ENCODE peak calls at places on chromosome 12, in four cellular contexts. D is IMR-90, P is H9, L is GM12878. R is an unnamed sample.

GRCh38 chr12:95440401-95440800 is 33.6 kb upstream of the METAP2 start:
- DNase-seq in D (peak; percentile 67), P (no peak), L (no peak), R (peak; percentile 92)

GRCh38 chr12:13211859-13212664 is 15.5 kb downstream of the EMP1 start:
- DNase-seq in D (peak; percentile 71), P (peak; percentile 71), L (no peak), R (peak; percentile 92)

GRCh38 chr12:88615490-88615889 is 35.2 kb upstream of the KITLG start:
- DNase-seq in D (peak; percentile 50), P (no peak), L (no peak), R (no peak)

GRCh38 chr12:89692442-89692841 is 16.2 kb downstream of the ATP2B1 start:
- DNase-seq in D (no peak), P (no peak), L (no peak), R (no peak)

GRCh38 chr12:32671930-32672785 is 6.9 kb upstream of the DNM1L start:
- DNase-seq in D (peak; percentile 83), P (peak; percentile 59), L (no peak), R (peak; percentile 75)

GRCh38 chr12:101745481-101745880 is 6.2 kb upstream of the SYCP3 start:
- DNase-seq in D (no peak), P (no peak), L (no peak), R (no peak)

GRCh38 chr12:101713930-101714329 is 16.5 kb downstream of the CHPT1 start:
- DNase-seq in D (no peak), P (no peak), L (no peak), R (no peak)

GRCh38 chr12:83378186-83378727 is 691.6 kb downstream of the TMTC2 start:
- DNase-seq in D (no peak), P (peak; percentile 27), L (no peak), R (no peak)

GRCh38 chr12:68451261-68452091 is 119.3 kb upstream of the MDM1 start:
- DNase-seq in D (peak; percentile 89), P (no peak), L (peak; percentile 88), R (no peak)

GRCh38 chr12:108633534-108634224 is at the start of gene SELPLG:
- DNase-seq in D (no peak), P (peak; percentile 30), L (peak; percentile 99), R (peak; percentile 95)

GRCh38 chr12:126159139-126159538 is 1093.9 kb downstream of the AACS start:
- DNase-seq in D (no peak), P (no peak), L (no peak), R (no peak)

GRCh38 chr12:57896437-57897201 is 44.7 kb upstream of the ATP23 start:
- DNase-seq in D (peak; percentile 64), P (peak; percentile 81), L (no peak), R (no peak)

GRCh38 chr12:94593822-94594442 is 56.4 kb downstream of the TMCC3 start:
- DNase-seq in D (no peak), P (no peak), L (peak; percentile 15), R (no peak)

GRCh38 chr12:120855823-120856589 is 48.2 kb downstream of the SPPL3 start:
- DNase-seq in D (no peak), P (no peak), L (no peak), R (no peak)

GRCh38 chr12:79347852-79348251 is 342.9 kb downstream of the PAWR start:
- DNase-seq in D (no peak), P (no peak), L (no peak), R (no peak)

GRCh38 chr12:108722992-108723766 is 8.1 kb downstream of the CORO1C start:
- DNase-seq in D (peak; percentile 95), P (no peak), L (no peak), R (no peak)

GRCh38 chr12:131608740-131609665 is 101.9 kb upstream of the SFSWAP start:
- DNase-seq in D (peak; percentile 7), P (peak; percentile 87), L (no peak), R (peak; percentile 82)

GRCh38 chr12:120884644-120885043 is 19.5 kb downstream of the SPPL3 start:
- DNase-seq in D (no peak), P (no peak), L (no peak), R (no peak)

GRCh38 chr12:28603801-28604200 is 413.5 kb downstream of the CCDC91 start:
- DNase-seq in D (no peak), P (no peak), L (no peak), R (no peak)

GRCh38 chr12:126588586-126589249 is 1523.5 kb downstream of the AACS start:
- DNase-seq in D (no peak), P (no peak), L (no peak), R (no peak)

GRCh38 chr12:98464155-98464554 is 51.2 kb upstream of the TMPO start:
- DNase-seq in D (peak; percentile 31), P (no peak), L (no peak), R (no peak)

GRCh38 chr12:120956579-120957360 is 21.6 kb upstream of the HNF1A start:
- DNase-seq in D (no peak), P (no peak), L (no peak), R (no peak)

GRCh38 chr12:85509857-85510256 is 229.8 kb downstream of the ALX1 start:
- DNase-seq in D (no peak), P (no peak), L (peak; percentile 30), R (no peak)

GRCh38 chr12:94650143-94651056 is at the start of gene TMCC3:
- DNase-seq in D (no peak), P (peak; percentile 58), L (no peak), R (no peak)

GRCh38 chr12:122079038-122079531 is 529 bp downstream of the MLXIP start:
- DNase-seq in D (no peak), P (peak; percentile 72), L (no peak), R (peak; percentile 56)

GRCh38 chr12:42299392-42300308 is 26.2 kb downstream of the ZCRB1 start:
- DNase-seq in D (peak; percentile 80), P (no peak), L (peak; percentile 97), R (peak; percentile 62)

GRCh38 chr12:125586441-125586840 is 521.2 kb downstream of the AACS start:
- DNase-seq in D (no peak), P (no peak), L (no peak), R (no peak)

GRCh38 chr12:84976133-84976532 is 59.9 kb downstream of the TSPAN19 start:
- DNase-seq in D (no peak), P (no peak), L (no peak), R (no peak)

GRCh38 chr12:25518512-25518911 is 34.6 kb downstream of the LMNTD1 start:
- DNase-seq in D (peak; percentile 61), P (no peak), L (peak; percentile 7), R (no peak)

GRCh38 chr12:57452937-57453509 is 2.1 kb upstream of the INHBE start:
- DNase-seq in D (peak; percentile 84), P (peak; percentile 93), L (no peak), R (peak; percentile 82)

GRCh38 chr12:124259168-124260066 is 35.5 kb upstream of the RFLNA start:
- DNase-seq in D (no peak), P (no peak), L (no peak), R (no peak)

GRCh38 chr12:67391034-67391433 is 121.9 kb downstream of the CAND1 start:
- DNase-seq in D (no peak), P (no peak), L (no peak), R (no peak)

GRCh38 chr12:563250-563781 is 99.9 kb downstream of the NINJ2 start:
- DNase-seq in D (no peak), P (no peak), L (no peak), R (no peak)

GRCh38 chr12:56129210-56129691 is 1.2 kb downstream of the ESYT1 start:
- DNase-seq in D (peak; percentile 36), P (peak; percentile 81), L (no peak), R (peak; percentile 84)

GRCh38 chr12:125968413-125968812 is 903.2 kb downstream of the AACS start:
- DNase-seq in D (no peak), P (no peak), L (no peak), R (no peak)

GRCh38 chr12:52263761-52264434 is 10.5 kb upstream of the KRT86 start:
- DNase-seq in D (no peak), P (no peak), L (no peak), R (no peak)

DNA sequence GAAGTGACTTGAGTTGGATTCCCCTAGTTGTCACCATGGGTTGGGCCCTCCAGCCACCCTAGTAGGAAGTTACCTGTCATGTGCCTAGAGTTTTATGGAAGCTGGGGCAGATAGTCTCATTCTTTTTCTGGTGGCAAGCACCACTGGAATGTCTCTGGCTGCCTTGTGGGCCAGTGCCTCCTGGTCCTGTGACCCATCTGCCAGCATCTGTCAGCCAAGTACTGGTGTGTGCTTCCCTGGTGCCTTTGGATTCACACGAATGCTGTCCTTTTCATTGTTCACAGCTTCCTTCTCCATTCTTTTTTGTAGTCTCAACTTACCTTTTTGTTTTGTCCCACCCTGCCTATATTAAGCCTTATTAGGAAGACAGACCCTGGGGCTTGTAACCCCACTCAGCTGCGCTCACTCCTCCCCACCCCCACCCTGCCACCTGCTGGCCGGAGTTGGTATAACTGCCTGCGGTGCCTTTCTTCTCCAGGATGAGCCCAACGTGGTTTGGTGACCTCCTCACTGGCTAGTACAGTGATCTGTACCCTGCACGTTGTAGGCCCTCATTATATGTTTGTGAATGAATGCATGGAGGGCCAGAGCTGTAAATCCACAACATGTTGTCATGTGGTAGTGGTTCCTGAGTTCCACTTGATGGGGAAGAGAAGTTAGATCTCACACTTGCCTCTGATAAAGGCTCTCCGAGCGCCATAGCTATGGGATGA is 125.7 kb downstream of the TSPAN9 start:
- DNase-seq in D (peak; percentile 34), P (peak; percentile 81), L (no peak), R (peak; percentile 84)
- H4K20me1 ChIP-seq in D (peaks cover 37% of the 10 kb centered on the region), P (no peaks in the 10 kb centered on the region), L (no peaks in the 10 kb centered on the region), R (peaks cover 4% of the 10 kb centered on the region)

GRCh38 chr12:65666876-65667275 is 157.4 kb upstream of the HMGA2 start:
- DNase-seq in D (peak; percentile 72), P (no peak), L (no peak), R (no peak)
- H2AFZ ChIP-seq in D (peak overlapping the region; percentile 33), P (no peak overlapping the region), L (no peak overlapping the region), R (no peak overlapping the region)

GRCh38 chr12:30643366-30643765 is 52.3 kb downstream of the IPO8 start:
- DNase-seq in D (peak; percentile 21), P (no peak), L (no peak), R (no peak)

DNA sequence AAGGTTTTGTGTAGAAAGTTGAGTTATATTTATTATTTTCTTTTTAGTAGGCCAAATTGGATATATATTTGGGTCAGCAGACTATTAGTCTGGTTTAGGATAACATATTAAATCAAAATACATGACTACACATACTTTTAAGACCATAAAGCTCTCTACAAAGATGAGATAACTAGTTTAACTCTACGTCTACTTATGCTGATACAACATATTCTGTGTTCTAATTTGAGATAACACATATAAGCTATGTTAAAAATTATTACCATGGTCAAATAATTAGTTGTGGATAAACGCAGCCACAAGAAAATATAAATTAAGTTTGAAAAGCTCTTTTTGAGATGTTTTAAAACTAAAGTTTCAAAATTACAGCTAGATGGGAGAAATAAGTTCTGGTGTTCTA is 55.3 kb downstream of the IPO8 start:
- DNase-seq in D (no peak), P (no peak), L (no peak), R (no peak)
- H3K27me3 ChIP-seq in D (no peaks in the 10 kb centered on the region), P (no peaks in the 10 kb centered on the region), L (no peaks in the 10 kb centered on the region), R (no peaks in the 10 kb centered on the region)

DNA sequence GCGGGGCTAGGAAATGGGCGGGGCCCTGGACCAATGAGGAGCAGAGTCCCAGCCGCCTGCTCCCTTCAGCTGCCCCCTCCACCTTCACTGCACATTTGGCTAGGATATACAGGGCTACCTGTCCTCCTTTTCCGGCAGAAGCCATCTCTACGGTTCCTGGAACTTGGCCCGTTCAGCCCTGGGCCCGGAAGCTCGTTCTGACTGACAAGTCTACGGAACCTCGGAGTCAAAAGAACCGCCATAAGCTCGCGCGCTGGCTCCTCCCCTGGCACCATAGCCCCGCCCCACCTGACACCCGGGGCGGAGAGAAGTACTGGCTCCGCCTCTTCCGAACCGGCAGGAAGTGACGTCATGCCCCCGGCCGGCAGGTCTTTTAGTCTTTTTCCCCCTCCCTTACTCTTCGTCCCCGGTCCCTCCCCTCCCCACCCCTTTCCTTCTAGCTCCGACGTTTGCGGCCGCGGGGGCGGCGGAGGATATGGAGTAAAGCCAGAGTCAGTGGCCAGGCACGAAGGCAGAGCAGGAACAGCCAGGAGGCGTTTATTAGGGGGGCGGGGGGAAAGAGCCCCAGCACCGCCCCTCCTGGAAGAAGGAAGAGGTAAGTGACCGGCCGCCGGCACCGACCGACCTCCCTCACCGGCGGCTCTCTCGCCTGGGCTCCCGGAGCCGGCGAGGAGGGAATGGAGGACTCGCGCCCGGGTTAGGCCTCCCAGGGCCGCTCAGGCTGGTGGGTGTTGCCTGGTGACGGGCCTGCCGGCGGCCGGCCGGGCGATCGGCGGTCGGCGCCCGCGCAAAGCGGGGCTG is at the start of the genes DEPDC4 and SCYL2:
- DNase-seq in D (peak; percentile 98), P (peak; percentile 96), L (peak; percentile 84), R (peak; percentile 98)
- H4K20me1 ChIP-seq in D (peaks cover 11% of the 10 kb centered on the region), P (no peaks in the 10 kb centered on the region), L (peaks cover 3% of the 10 kb centered on the region), R (peaks cover 11% of the 10 kb centered on the region)